ENCODE peak calls at places on chromosomes 5 and 9, in nine cellular contexts. X, G, I, T, Q, Z, P, S and R are unnamed samples.
A peak's percentile ranks its signal among the peaks of the same experiment; 100 is the strongest.

GRCh38 chr9:77770340-77770739 is 122.2 kb upstream of the GNA14 start:
- DNase-seq in S (no peak), T (no peak), X (no peak), G (no peak), P (no peak), Q (no peak), I (no peak), Z (no peak), R (no peak)

GRCh38 chr9:105994970-105995369 is 300.6 kb downstream of the TMEM38B start:
- DNase-seq in P (peak; percentile 3), I (peak; percentile 26), X (no peak), T (no peak), G (no peak), Q (peak; percentile 19), Z (no peak), S (no peak), R (no peak)

GRCh38 chr5:114702111-114702510 is 340.2 kb downstream of the KCNN2 start:
- DNase-seq in G (no peak), S (no peak), P (no peak), T (no peak), Q (no peak), X (no peak), Z (peak; percentile 8), I (no peak), R (no peak)

GRCh38 chr5:170553218-170553617 is 49.4 kb downstream of the KCNIP1 start:
- DNase-seq in Q (no peak), X (no peak), G (no peak), P (no peak), T (no peak), Z (no peak), S (no peak), I (no peak), R (no peak)

GRCh38 chr5:178730940-178731265 is 444 bp upstream of the ZNF354A start:
- DNase-seq in Q (no peak), S (no peak), I (no peak), T (no peak), Z (no peak), G (no peak), P (no peak), X (no peak), R (no peak)

GRCh38 chr5:5026407-5026780 is 113.7 kb upstream of the ADAMTS16 start:
- DNase-seq in G (no peak), Q (no peak), P (no peak), X (no peak), I (no peak), T (no peak), S (no peak), Z (no peak), R (no peak)

GRCh38 chr5:109141499-109142200 is 268.1 kb downstream of the PJA2 start:
- DNase-seq in I (no peak), S (no peak), Q (no peak), Z (no peak), T (no peak), X (no peak), P (no peak), G (no peak), R (no peak)

GRCh38 chr9:87189006-87189405 is 241.7 kb upstream of the GAS1 start:
- DNase-seq in X (no peak), G (no peak), P (peak; percentile 42), I (no peak), T (no peak), Z (no peak), Q (no peak), S (no peak), R (no peak)

GRCh38 chr5:131751551-131751950 is 45.3 kb downstream of the FNIP1 start:
- DNase-seq in T (no peak), I (no peak), Q (no peak), P (peak; percentile 63), X (no peak), G (no peak), Z (no peak), S (no peak), R (no peak)

GRCh38 chr9:123687246-123687721 is 242.6 kb downstream of the DENND1A start:
- DNase-seq in X (no peak), Z (peak; percentile 12), Q (no peak), T (no peak), I (no peak), P (no peak), S (no peak), G (no peak), R (no peak)

GRCh38 chr5:79146352-79146751 is 34.7 kb downstream of the BHMT start:
- DNase-seq in Q (no peak), X (no peak), S (no peak), I (no peak), T (no peak), Z (no peak), G (no peak), P (peak; percentile 62), R (no peak)

GRCh38 chr9:122846371-122847060 is 18.1 kb upstream of the PDCL start:
- DNase-seq in S (no peak), T (no peak), I (no peak), Z (no peak), Q (no peak), G (no peak), X (no peak), P (no peak), R (peak; percentile 93)

GRCh38 chr5:35851282-35851681 is 5.4 kb upstream of the IL7R start:
- DNase-seq in Q (no peak), G (no peak), I (no peak), X (no peak), S (no peak), P (peak; percentile 29), T (no peak), Z (no peak), R (no peak)
- H3K4me3 ChIP-seq in Q (peak overlapping the region; percentile 4), G (no peak overlapping the region), I (no peak overlapping the region), X (no peak overlapping the region), S (peak overlapping the region; percentile 41), P (peak overlapping the region; percentile 48), T (peak overlapping the region; percentile 46), Z (no peak overlapping the region), R (no peak overlapping the region)

DNA sequence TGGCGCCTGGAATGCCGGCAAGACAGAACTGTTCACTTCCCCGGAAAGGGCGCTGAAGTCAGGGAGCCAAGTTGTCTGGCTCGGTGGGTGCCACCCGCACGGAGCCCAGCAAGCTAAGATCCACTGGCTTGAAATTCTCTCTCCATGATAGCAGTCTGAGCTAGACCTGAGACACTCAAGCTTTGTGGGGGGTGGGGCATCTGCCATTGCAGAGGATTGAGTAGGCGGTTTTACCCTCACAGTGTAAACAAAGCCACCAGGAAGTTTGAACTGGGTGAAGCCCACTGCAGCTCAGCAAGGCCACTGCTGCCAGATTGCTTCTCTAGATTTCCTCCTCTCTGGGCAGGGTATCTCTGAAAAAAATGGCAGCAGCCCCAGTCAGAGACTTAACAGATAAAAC is 277.4 kb downstream of the SLCO4C1 start:
- DNase-seq in X (no peak), Q (no peak), I (no peak), T (no peak), S (no peak), Z (no peak), G (no peak), P (no peak), R (no peak)
- H3K4me3 ChIP-seq in X (no peak overlapping the region), Q (no peak overlapping the region), I (no peak overlapping the region), T (no peak overlapping the region), S (no peak overlapping the region), Z (no peak overlapping the region), G (no peak overlapping the region), P (no peak overlapping the region), R (no peak overlapping the region)

DNA sequence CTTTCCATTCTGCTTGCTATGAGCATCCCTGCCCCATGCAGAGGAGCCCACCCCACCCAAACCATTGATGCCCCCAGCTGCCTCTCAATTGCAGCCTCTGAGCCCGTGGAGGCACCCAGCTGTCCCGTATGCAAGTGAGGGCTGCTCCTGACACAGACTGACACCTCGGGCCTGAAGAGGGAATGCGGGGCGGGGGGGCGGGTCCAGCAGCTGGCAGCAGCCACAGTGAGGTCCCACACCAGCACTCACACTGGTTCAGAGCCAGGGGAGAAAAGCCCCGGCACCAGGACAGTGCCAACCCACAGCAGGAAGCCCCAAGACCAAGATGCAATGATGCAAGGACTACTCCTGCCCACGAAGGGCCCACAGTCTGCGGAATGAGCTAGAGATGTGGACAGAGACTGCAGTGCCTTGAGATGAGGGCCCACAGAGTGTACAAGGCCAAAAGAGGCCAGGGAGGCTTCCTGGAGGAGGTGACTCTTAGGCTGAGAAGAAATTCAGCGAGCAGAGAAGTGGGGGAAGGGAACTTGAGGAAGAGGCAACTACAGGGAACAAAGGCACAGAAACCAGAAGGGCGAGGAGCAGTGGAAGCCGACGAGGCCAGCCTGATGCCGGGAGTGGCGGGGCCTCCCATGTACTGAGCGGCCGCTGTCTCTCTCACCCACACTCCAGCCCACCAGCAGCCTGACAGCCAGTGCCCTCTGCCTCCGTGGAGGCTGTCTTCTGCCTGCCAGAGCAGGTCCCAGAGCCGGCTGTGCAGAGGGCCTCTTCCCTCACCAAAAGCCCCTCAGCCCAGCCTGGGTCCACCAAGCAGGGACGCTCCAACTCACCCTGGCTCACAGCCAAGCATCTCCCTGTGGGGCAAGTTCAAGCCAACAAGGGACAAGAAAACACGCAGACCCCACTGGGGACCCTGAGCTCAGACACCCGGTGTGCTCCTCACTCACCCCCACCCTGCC is 9.2 kb downstream of the EEIG1 start:
- DNase-seq in Z (no peak), Q (no peak), I (peak; percentile 30), S (no peak), P (peak; percentile 42), T (no peak), X (no peak), G (no peak), R (no peak)
- H3K4me3 ChIP-seq in Z (no peak overlapping the region), Q (no peak overlapping the region), I (no peak overlapping the region), S (no peak overlapping the region), P (no peak overlapping the region), T (no peak overlapping the region), X (no peak overlapping the region), G (no peak overlapping the region), R (no peak overlapping the region)

DNA sequence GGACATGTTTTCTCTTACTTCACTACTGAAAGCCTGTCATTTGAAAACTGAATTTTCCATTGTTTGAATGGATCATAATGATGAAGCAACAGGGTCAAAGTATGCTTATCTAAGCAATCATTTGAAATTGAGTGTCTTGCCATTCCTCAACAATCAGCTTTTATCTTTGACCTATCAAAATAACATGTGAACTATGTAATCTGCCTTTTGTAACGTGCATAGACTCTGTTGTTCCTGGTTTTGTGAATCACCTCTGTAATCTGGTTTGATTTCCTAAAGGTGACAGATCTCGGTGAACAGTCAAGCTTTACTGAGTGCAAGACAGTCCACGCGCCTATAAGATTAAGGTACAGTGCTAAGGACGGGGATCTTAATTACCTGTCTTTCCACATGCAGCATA is 3.3 kb downstream of the MEF2C start:
- DNase-seq in I (no peak), X (no peak), S (no peak), G (no peak), Z (no peak), P (no peak), Q (no peak), T (no peak), R (no peak)
- H3K4me3 ChIP-seq in I (no peak overlapping the region), X (no peak overlapping the region), S (no peak overlapping the region), G (no peak overlapping the region), Z (peak overlapping the region; percentile 75), P (no peak overlapping the region), Q (peak overlapping the region; percentile 59), T (peak overlapping the region; percentile 86), R (no peak overlapping the region)